ENCODE peak calls at places on chromosomes 7 and 10, in four cellular contexts. G is OCI-LY7, H is mammary epithelial cell, Z is upper lobe of right lung. U is an unnamed sample. For H3K4me1, the result is how much of the 10 kb centered on the place peaks cover.

GRCh38 chr7:45973725-45974532 is 52.9 kb upstream of the IGFBP3 start:
- DNase-seq in G (no peak), H (peak), Z (no peak), U (peak)

GRCh38 chr10:44260286-44260928 is 124.5 kb downstream of the CXCL12 start:
- DNase-seq in G (no peak), H (no peak), Z (peak), U (no peak)

GRCh38 chr7:112481833-112482669 is 1.3 kb downstream of the LSMEM1 start:
- DNase-seq in G (no peak), H (peak), Z (no peak), U (peak)

GRCh38 chr7:149820622-149821190 is 17.5 kb upstream of the ZNF862 start:
- DNase-seq in G (no peak), H (no peak), Z (peak), U (no peak)

GRCh38 chr7:74525881-74526280 is 72.2 kb downstream of the GTF2IRD1 start:
- DNase-seq in G (peak), H (peak), Z (no peak), U (no peak)

GRCh38 chr7:88344956-88345832 is 38.5 kb upstream of the STEAP4 start:
- DNase-seq in G (no peak), H (no peak), Z (peak), U (peak)

GRCh38 chr7:107890493-107890961 is 456 bp upstream of the DLD start:
- DNase-seq in G (no peak), H (no peak), Z (no peak), U (peak)

GRCh38 chr10:30812018-30812851 is 182.7 kb upstream of the LYZL2 start:
- DNase-seq in G (no peak), H (no peak), Z (no peak), U (no peak)

GRCh38 chr10:18066947-18067346 is 73.3 kb upstream of the CACNB2 start:
- DNase-seq in G (no peak), H (no peak), Z (no peak), U (no peak)

GRCh38 chr10:13038346-13038745 is 36.8 kb upstream of the CCDC3 start:
- DNase-seq in G (no peak), H (no peak), Z (no peak), U (no peak)

GRCh38 chr10:10647331-10647730 is 370.3 kb upstream of the CELF2 start:
- DNase-seq in G (no peak), H (no peak), Z (no peak), U (no peak)

GRCh38 chr10:111835562-111835961 is 348.0 kb downstream of the GPAM start:
- DNase-seq in G (no peak), H (no peak), Z (no peak), U (no peak)

GRCh38 chr10:101143354-101143648 is 12.2 kb downstream of the TLX1 start:
- DNase-seq in G (no peak), H (no peak), Z (no peak), U (no peak)

GRCh38 chr10:78435484-78436222 is 402.0 kb downstream of the RPS24 start:
- DNase-seq in G (no peak), H (no peak), Z (no peak), U (no peak)

GRCh38 chr10:103254113-103254512 is 8.4 kb downstream of the RPEL1 start:
- DNase-seq in G (no peak), H (no peak), Z (no peak), U (no peak)

GRCh38 chr10:49375611-49376010 is 20.3 kb downstream of the DRGX start:
- DNase-seq in G (no peak), H (no peak), Z (no peak), U (no peak)

GRCh38 chr10:44811072-44811471 is 100.1 kb upstream of the TMEM72 start:
- DNase-seq in G (no peak), H (no peak), Z (no peak), U (no peak)

GRCh38 chr7:24974026-24974832 is 5.7 kb downstream of the OSBPL3 start:
- DNase-seq in G (no peak), H (no peak), Z (no peak), U (no peak)

GRCh38 chr7:24975172-24975571 is 4.8 kb downstream of the OSBPL3 start:
- DNase-seq in G (no peak), H (no peak), Z (no peak), U (no peak)

GRCh38 chr7:24972166-24972477 is 7.9 kb downstream of the OSBPL3 start:
- DNase-seq in G (no peak), H (no peak), Z (no peak), U (no peak)

GRCh38 chr7:24971333-24972165 is 8.4 kb downstream of the OSBPL3 start:
- DNase-seq in G (no peak), H (peak), Z (no peak), U (peak)

GRCh38 chr7:24972991-24973390 is 7.0 kb downstream of the OSBPL3 start:
- DNase-seq in G (no peak), H (peak), Z (no peak), U (peak)
- H3K4me1 ChIP-seq in G (half or more), H (half or more), Z (under half), U (under half)

GRCh38 chr7:50679218-50680007 is 103.3 kb downstream of the GRB10 start:
- DNase-seq in G (peak), H (peak), Z (no peak), U (peak)
- TF ChIP-seq CTCF in G (peak), H (peak), Z (peak), U (peak)

GRCh38 chr10:68333058-68333395 is 299 bp upstream of the PBLD start:
- DNase-seq in G (no peak), H (no peak), Z (no peak), U (no peak)
- H3K4me1 ChIP-seq in G (half or more), H (under half), Z (half or more), U (under half)

GRCh38 chr10:28302668-28303488 is at the start of gene MPP7:
- DNase-seq in G (peak), H (peak), Z (peak), U (peak)
- TF ChIP-seq CTCF in G (peak), H (peak), Z (peak), U (no peak)

DNA sequence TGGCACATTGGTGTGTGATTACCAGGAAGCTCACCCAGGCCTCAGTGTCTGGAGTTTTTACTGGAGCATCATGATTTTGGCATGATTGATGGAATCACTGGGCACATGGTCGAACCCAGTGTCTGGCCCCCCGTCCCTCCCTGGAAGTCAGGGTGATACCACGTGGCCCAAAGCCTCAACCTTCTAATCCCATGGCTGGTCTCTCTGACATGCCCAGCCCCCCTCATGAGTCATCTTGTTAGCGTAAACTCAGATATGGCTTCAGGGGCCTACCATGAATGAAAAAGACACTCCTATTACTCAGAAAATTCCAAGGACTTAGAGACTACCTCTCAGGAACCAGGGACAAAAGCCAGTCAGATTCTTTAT is 109.3 kb downstream of the GRK5 start:
- DNase-seq in G (no peak), H (peak), Z (no peak), U (peak)
- H3K4me1 ChIP-seq in G (under half), H (under half), Z (half or more), U (half or more)

GRCh38 chr10:35576730-35577129 is 28.4 kb upstream of the GJD4 start:
- DNase-seq in G (no peak), H (no peak), Z (no peak), U (no peak)

GRCh38 chr10:35575640-35576039 is 29.5 kb upstream of the GJD4 start:
- DNase-seq in G (no peak), H (no peak), Z (no peak), U (no peak)

GRCh38 chr10:35572583-35572982 is 32.6 kb upstream of the GJD4 start:
- DNase-seq in G (no peak), H (no peak), Z (no peak), U (peak)

GRCh38 chr10:35573786-35574185 is 31.4 kb upstream of the GJD4 start:
- DNase-seq in G (no peak), H (no peak), Z (no peak), U (no peak)

DNA sequence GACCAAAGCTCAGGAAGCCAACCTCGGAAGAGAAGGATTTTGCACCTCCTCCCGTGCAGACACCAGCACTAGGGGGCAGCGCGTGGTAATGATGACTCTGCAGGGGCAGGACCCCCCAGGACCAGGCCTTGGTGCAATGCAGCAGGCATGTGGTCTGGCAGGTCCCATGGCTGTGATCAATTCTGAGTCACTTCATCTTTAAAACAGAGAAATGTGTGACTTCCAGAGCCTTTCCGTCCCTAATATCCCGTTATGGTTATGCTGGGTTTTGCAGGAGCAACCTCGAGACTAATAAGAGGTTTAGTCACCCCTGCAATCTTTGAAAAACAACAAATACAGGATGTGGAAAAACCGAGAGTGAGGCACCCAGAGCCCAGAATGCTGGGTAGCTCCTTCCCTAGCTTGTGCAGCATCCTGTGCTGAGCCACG is 30.2 kb upstream of the GJD4 start:
- DNase-seq in G (no peak), H (no peak), Z (no peak), U (peak)
- TF ChIP-seq CTCF in G (peak), H (no peak), Z (no peak), U (peak)

GRCh38 chr10:28587970-28588290 is 55.0 kb downstream of the WAC start:
- DNase-seq in G (no peak), H (peak), Z (no peak), U (no peak)
- H3K4me1 ChIP-seq in G (under half), H (under half), Z (under half), U (under half)

DNA sequence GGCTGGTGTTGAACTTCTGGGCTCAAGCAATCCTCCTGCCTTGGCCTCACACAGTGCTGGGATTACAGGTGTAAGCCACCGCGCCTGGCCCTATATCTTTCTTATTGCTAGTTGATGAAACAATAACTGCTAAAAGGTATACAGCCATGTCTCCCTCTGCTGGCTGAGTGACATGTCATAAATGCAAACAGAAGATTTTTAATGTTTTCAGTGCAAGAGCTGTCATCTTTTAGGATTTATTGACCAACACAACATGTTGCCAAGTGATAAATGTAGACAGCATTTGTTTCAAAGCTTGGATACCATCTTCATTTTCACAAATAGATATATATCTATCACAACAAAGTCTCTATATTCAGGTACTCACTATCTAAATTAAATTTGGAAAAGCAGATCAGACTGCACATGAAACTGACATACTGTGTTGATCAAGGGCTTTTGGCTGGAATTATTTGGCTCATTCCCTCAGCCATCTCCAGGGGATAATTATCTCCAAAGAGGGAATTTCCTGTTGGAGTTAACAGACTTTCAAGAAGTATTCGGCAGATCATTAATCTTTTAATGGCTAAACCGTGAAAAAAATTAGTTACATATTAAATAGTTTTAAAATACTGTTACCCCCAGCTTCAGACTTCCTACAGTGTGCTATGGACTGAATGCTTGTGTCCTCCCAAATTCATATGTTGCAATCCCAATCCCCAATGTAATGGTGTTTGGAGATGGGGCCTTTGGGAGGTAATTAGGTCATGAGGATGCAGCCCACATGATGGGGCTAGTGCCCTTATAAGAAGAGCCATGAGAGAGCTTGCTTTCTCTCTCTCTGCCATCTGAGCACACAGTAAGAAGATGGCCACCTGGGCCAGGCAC is 41.3 kb upstream of the SRPK2 start:
- DNase-seq in G (peak), H (peak), Z (peak), U (peak)
- TF ChIP-seq CTCF in G (peak), H (peak), Z (peak), U (peak)

U was measured in PC-3.